ENCODE peak calls at places on chromosomes 6 and 20, in nine cellular contexts. T is CD8-positive, alpha-beta T cell; A is cardiac fibroblast; L is lower lobe of right lung; D is AG10803; C is GM13976; N is nephron progenitor cell; Q is IMR-90; V is GM10248. E is an unnamed sample.

GRCh38 chr6:69279805-69280204 is 517.0 kb downstream of the LMBRD1 start:
- DNase-seq in T (no peak), A (no peak), L (no peak), D (no peak), C (no peak), N (no peak), Q (no peak), V (no peak), E (no peak)

GRCh38 chr6:147106759-147107401 is 97.3 kb upstream of the STXBP5 start:
- DNase-seq in T (no peak), A (peak; percentile 59), L (no peak), D (peak; percentile 17), C (no peak), N (no peak), Q (peak; percentile 83), V (no peak), E (no peak)

GRCh38 chr6:34285571-34285970 is 36.8 kb upstream of the SMIM29 start:
- DNase-seq in T (no peak), A (no peak), L (no peak), D (no peak), C (no peak), N (no peak), Q (no peak), V (no peak), E (no peak)

GRCh38 chr6:84243240-84243639 is 15.8 kb upstream of the CEP162 start:
- DNase-seq in T (no peak), A (peak; percentile 35), L (no peak), D (peak; percentile 18), C (no peak), N (no peak), Q (no peak), V (no peak), E (no peak)

GRCh38 chr6:75157336-75157735 is 48.5 kb downstream of the COL12A1 start:
- DNase-seq in T (no peak), A (no peak), L (no peak), D (no peak), C (no peak), N (no peak), Q (no peak), V (no peak), E (no peak)

GRCh38 chr6:45003400-45003799 is 324.7 kb upstream of the RUNX2 start:
- DNase-seq in T (no peak), A (no peak), L (no peak), D (no peak), C (no peak), N (no peak), Q (no peak), V (no peak), E (no peak)

GRCh38 chr6:132872923-132873322 is 58.6 kb downstream of the RPS12 start:
- DNase-seq in T (no peak), A (no peak), L (no peak), D (no peak), C (peak; percentile 41), N (no peak), Q (no peak), V (peak; percentile 52), E (no peak)

GRCh38 chr6:12017263-12017662 is 5.2 kb downstream of the HIVEP1 start:
- DNase-seq in T (no peak), A (no peak), L (no peak), D (no peak), C (no peak), N (no peak), Q (no peak), V (no peak), E (no peak)

GRCh38 chr6:53984581-53984980 is 126.7 kb upstream of the MLIP start:
- DNase-seq in T (no peak), A (peak; percentile 44), L (no peak), D (no peak), C (no peak), N (no peak), Q (no peak), V (no peak), E (no peak)

GRCh38 chr6:16181429-16182359 is 52.8 kb downstream of the MYLIP start:
- DNase-seq in T (no peak), A (no peak), L (peak; percentile 56), D (no peak), C (no peak), N (no peak), Q (no peak), V (no peak), E (no peak)

GRCh38 chr6:50591135-50591534 is 122.2 kb upstream of the TFAP2D start:
- DNase-seq in T (no peak), A (no peak), L (no peak), D (no peak), C (no peak), N (no peak), Q (no peak), V (no peak), E (peak; percentile 29)

GRCh38 chr20:58130156-58130555 is 98.3 kb downstream of the ANKRD60 start:
- DNase-seq in T (no peak), A (no peak), L (no peak), D (no peak), C (no peak), N (no peak), Q (no peak), V (no peak), E (no peak)

GRCh38 chr20:46316984-46317684 is 8.8 kb upstream of the CDH22 start:
- DNase-seq in T (no peak), A (no peak), L (no peak), D (no peak), C (no peak), N (no peak), Q (no peak), V (no peak), E (no peak)

DNA sequence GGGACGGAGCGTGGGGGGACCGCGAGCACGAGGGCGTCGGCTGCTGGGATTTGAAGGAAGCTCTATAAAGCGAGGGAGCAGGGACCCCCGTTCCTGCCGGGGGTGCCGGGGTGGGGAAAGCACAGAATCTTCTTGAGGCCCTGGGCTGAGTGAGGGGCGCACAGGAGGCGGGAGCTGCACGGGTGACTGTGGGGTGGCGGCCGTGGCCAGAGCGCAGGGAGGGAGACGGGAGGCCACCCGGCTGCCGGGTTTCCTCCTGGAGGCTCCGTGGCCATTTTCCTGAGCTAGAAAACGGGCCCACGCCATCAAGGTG is 385.1 kb downstream of the SMOC2 start:
- DNase-seq in T (no peak), A (no peak), L (no peak), D (no peak), C (no peak), N (no peak), Q (no peak), V (no peak), E (no peak)
- TF ChIP-seq CTCF in T (no peak), A (no peak), L (no peak), D (no peak), C (no peak), N (no peak), Q (no peak), V (no peak), E (no peak)

DNA sequence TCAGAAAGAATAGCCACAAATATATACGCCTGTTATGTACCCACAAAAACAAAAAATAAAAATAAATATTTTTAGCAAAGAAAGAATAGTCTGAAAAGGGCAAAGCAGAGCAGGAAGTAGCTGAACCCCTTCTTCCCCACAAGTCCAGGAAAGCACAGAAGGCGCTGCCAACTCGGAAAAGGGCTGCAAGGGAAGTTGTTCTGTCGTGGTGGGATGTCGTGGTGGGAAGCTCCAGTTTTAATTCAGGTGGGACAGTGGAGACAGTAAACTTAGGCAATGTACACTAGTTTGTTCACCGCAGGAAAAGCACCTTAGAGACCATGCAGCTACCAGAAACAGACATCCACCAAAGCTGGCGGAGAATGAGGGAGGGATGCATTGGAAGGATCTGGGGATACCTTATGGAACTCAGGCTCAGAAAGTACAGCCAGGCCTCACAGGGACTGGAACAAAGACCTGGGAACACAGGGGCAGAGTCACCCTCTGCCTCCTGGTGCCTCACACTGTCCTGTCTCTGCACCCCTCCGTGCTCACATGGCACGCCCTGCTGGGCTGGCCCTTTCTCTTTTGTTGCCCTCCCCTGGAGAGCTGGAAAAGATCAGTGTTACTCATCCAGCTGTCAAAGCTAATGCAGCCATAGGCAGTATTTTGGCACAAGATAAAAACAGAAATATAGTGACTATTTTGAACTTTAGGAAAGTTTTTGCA is 3.3 kb upstream of the APMAP start:
- DNase-seq in T (peak; percentile 6), A (peak; percentile 12), L (no peak), D (no peak), C (no peak), N (no peak), Q (no peak), V (no peak), E (no peak)
- TF ChIP-seq CTCF in T (no peak), A (no peak), L (no peak), D (no peak), C (no peak), N (no peak), Q (no peak), V (no peak), E (no peak)

GRCh38 chr20:44475694-44476560 is at the start of gene TTPAL:
- DNase-seq in T (peak; percentile 88), A (peak; percentile 85), L (peak; percentile 94), D (peak; percentile 73), C (peak; percentile 97), N (peak; percentile 87), Q (peak; percentile 82), V (peak; percentile 96), E (peak; percentile 90)
- TF ChIP-seq CTCF in T (peak; percentile 26), A (peak; percentile 43), L (peak; percentile 39), D (peak; percentile 30), C (no peak), N (no peak), Q (peak; percentile 38), V (peak; percentile 38), E (no peak)

GRCh38 chr20:53916173-53916512 is 154.3 kb downstream of the BCAS1 start:
- DNase-seq in T (no peak), A (no peak), L (no peak), D (no peak), C (no peak), N (no peak), Q (no peak), V (no peak), E (no peak)

GRCh38 chr20:53917145-53918009 is 153.0 kb downstream of the BCAS1 start:
- DNase-seq in T (no peak), A (peak; percentile 92), L (no peak), D (peak; percentile 95), C (peak; percentile 73), N (no peak), Q (no peak), V (peak; percentile 69), E (no peak)

GRCh38 chr20:53915459-53916172 is 154.8 kb downstream of the BCAS1 start:
- DNase-seq in T (peak; percentile 98), A (peak; percentile 95), L (peak; percentile 95), D (peak; percentile 90), C (peak; percentile 81), N (peak; percentile 96), Q (peak; percentile 86), V (peak; percentile 81), E (peak; percentile 96)

GRCh38 chr20:53914091-53914860 is 156.1 kb downstream of the BCAS1 start:
- DNase-seq in T (no peak), A (peak; percentile 66), L (no peak), D (peak; percentile 75), C (no peak), N (no peak), Q (peak; percentile 64), V (no peak), E (no peak)

DNA sequence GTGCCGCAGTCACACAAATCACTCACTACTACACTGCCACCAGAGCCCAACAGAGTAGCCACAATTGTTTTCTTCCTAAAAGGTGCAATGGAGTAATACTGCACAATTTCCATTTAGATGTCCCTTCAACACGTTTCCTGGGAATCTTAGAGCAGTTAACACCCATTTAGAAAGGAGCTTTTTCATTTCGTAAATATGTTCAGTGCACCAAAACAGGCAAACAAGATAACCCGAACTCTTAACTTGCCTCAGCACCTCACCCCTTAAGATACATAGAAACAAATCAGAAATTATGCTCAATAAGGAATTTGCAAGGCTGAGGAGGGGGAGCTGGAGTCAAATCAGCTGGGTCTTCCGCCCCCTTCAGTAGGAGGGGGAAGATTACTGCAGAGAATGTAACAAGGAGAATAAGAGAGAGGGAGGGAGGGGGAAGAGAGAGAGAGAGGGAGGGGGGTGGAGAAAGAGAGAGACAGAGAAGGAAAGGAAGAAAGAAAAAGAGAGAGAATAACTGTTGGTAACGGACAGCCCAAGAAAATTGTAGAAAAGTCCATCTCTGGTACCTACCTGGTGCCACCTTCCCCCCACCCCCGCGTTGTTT is 155.4 kb downstream of the BCAS1 start:
- DNase-seq in T (no peak), A (no peak), L (no peak), D (no peak), C (no peak), N (no peak), Q (no peak), V (no peak), E (no peak)
- TF ChIP-seq CTCF in T (no peak), A (no peak), L (no peak), D (no peak), C (no peak), N (no peak), Q (no peak), V (no peak), E (no peak)

E was measured in glutamatergic neuron.